ENCODE peak calls at places on chromosomes 11 and 22, in nine cellular contexts. S is T-helper 1 cell; P is activated effector memory CD4-positive, alpha-beta T cell treated with Interleukin-2 at 50 U/mL for 16 hours; V is stimulated activated CD4-positive, alpha-beta T cell treated with anti-CD3 and anti-CD28 coated beads, Interleukin-4, amount 100 ng/mL, for 24 hours; Q is NCI-H524; T is amniotic epithelial cell; J is IMR-90; F is pancreas; K is neuronal stem cell. H is an unnamed sample.

GRCh38 chr11:12827929-12828812 is 153.9 kb downstream of the TEAD1 start:
- DNase-seq in S (no peak), P (no peak), V (no peak), Q (peak), T (peak), J (peak), F (no peak), K (peak), H (peak)

GRCh38 chr11:72684236-72684912 is 10.2 kb upstream of the PDE2A start:
- DNase-seq in S (peak), P (peak), V (peak), Q (peak), T (peak), J (peak), F (peak), K (no peak), H (peak)

GRCh38 chr22:19509923-19510322 is 14.3 kb downstream of the CLDN5 start:
- DNase-seq in S (no peak), P (no peak), V (no peak), Q (no peak), T (no peak), J (no peak), F (no peak), K (no peak), H (no peak)

GRCh38 chr11:57485217-57486007 is 25.1 kb downstream of the RTN4RL2 start:
- DNase-seq in S (no peak), P (no peak), V (no peak), Q (no peak), T (peak), J (peak), F (no peak), K (no peak), H (no peak)

GRCh38 chr22:29756341-29756740 is 10.5 kb downstream of the ZMAT5 start:
- DNase-seq in S (no peak), P (no peak), V (no peak), Q (no peak), T (no peak), J (no peak), F (no peak), K (no peak), H (no peak)

GRCh38 chr22:40808018-40808841 is 10.9 kb downstream of the SLC25A17 start:
- DNase-seq in S (no peak), P (no peak), V (no peak), Q (no peak), T (no peak), J (peak), F (no peak), K (no peak), H (no peak)

GRCh38 chr22:47966316-47966715 is 1203.9 kb downstream of the TBC1D22A start:
- DNase-seq in S (no peak), P (no peak), V (no peak), Q (no peak), T (no peak), J (no peak), F (no peak), K (no peak), H (no peak)

GRCh38 chr11:6497069-6497839 is at the start of gene DNHD1:
- DNase-seq in S (no peak), P (no peak), V (no peak), Q (no peak), T (no peak), J (no peak), F (no peak), K (no peak), H (no peak)

GRCh38 chr11:64131657-64132387 is 34.1 kb downstream of the MACROD1 start:
- DNase-seq in S (no peak), P (no peak), V (no peak), Q (peak), T (no peak), J (no peak), F (no peak), K (no peak), H (no peak)

GRCh38 chr11:110565690-110566336 is 136.1 kb downstream of the FDX1 start:
- DNase-seq in S (no peak), P (no peak), V (no peak), Q (peak), T (peak), J (no peak), F (no peak), K (no peak), H (no peak)

GRCh38 chr22:28801845-28802594 is 1.7 kb upstream of the XBP1 start:
- DNase-seq in S (no peak), P (no peak), V (no peak), Q (no peak), T (no peak), J (no peak), F (peak), K (no peak), H (peak)

GRCh38 chr11:66906077-66906929 is 49.4 kb downstream of the LRFN4 start:
- DNase-seq in S (no peak), P (no peak), V (no peak), Q (no peak), T (no peak), J (peak), F (no peak), K (no peak), H (no peak)

GRCh38 chr11:61848631-61849030 is 20.5 kb downstream of the FADS2 start:
- DNase-seq in S (no peak), P (no peak), V (no peak), Q (no peak), T (no peak), J (no peak), F (no peak), K (no peak), H (no peak)

GRCh38 chr22:36144886-36145541 is 15.5 kb downstream of the APOL3 start:
- DNase-seq in S (no peak), P (no peak), V (peak), Q (peak), T (peak), J (peak), F (peak), K (peak), H (peak)

GRCh38 chr11:114607753-114608459 is 12.3 kb upstream of the NXPE4 start:
- DNase-seq in S (no peak), P (no peak), V (no peak), Q (no peak), T (no peak), J (no peak), F (no peak), K (no peak), H (no peak)

GRCh38 chr11:131386408-131386807 is 16.0 kb downstream of the NTM start:
- DNase-seq in S (no peak), P (no peak), V (no peak), Q (no peak), T (no peak), J (no peak), F (no peak), K (no peak), H (no peak)

GRCh38 chr11:127470485-127470884 is 469.9 kb upstream of the KIRREL3 start:
- DNase-seq in S (no peak), P (no peak), V (no peak), Q (peak), T (no peak), J (no peak), F (no peak), K (no peak), H (peak)

GRCh38 chr22:44331881-44332714 is 19.3 kb upstream of the SHISAL1 start:
- DNase-seq in S (no peak), P (no peak), V (no peak), Q (peak), T (peak), J (peak), F (no peak), K (no peak), H (no peak)

GRCh38 chr11:41431784-41432183 is 27.7 kb downstream of the LRRC4C start:
- DNase-seq in S (no peak), P (no peak), V (no peak), Q (peak), T (no peak), J (no peak), F (no peak), K (no peak), H (no peak)

GRCh38 chr11:85823816-85824215 is 12.9 kb upstream of the SYTL2 start:
- DNase-seq in S (peak), P (peak), V (peak), Q (no peak), T (peak), J (peak), F (no peak), K (no peak), H (peak)

GRCh38 chr11:70623906-70624597 is 225.7 kb downstream of the CTTN start:
- DNase-seq in S (no peak), P (no peak), V (no peak), Q (no peak), T (no peak), J (no peak), F (no peak), K (no peak), H (peak)